ENCODE peak calls at places on chromosomes 16 and 17, in six cellular contexts. Y is PC-3, D is uterus, B is cardiac fibroblast, W is dorsolateral prefrontal cortex, U is ascending aorta. P is an unnamed sample.

GRCh38 chr17:19857640-19858039 is 10.1 kb downstream of the ULK2 start:
- DNase-seq in Y (no peak), D (no peak), B (no peak), W (no peak), U (no peak), P (no peak)

GRCh38 chr17:5516060-5516792 is 29.9 kb downstream of the MIS12 start:
- DNase-seq in Y (peak; percentile 87), D (no peak), B (peak; percentile 98), W (no peak), U (no peak), P (peak; percentile 97)

GRCh38 chr16:4982056-4982867 is 24.1 kb downstream of the SEC14L5 start:
- DNase-seq in Y (no peak), D (no peak), B (no peak), W (no peak), U (no peak), P (no peak)

GRCh38 chr16:8644513-8645140 is 23.1 kb downstream of the METTL22 start:
- DNase-seq in Y (no peak), D (no peak), B (no peak), W (no peak), U (no peak), P (no peak)

GRCh38 chr17:75524971-75525805 is at the start of gene LLGL2:
- DNase-seq in Y (peak; percentile 98), D (peak; percentile 68), B (peak; percentile 14), W (no peak), U (no peak), P (peak; percentile 67)

GRCh38 chr17:58531122-58531521 is 16.7 kb upstream of the MTMR4 start:
- DNase-seq in Y (no peak), D (no peak), B (no peak), W (no peak), U (no peak), P (no peak)

GRCh38 chr16:5509794-5510193 is 412.2 kb upstream of the EEF2KMT start:
- DNase-seq in Y (no peak), D (no peak), B (no peak), W (no peak), U (no peak), P (no peak)

GRCh38 chr17:329794-330420 is 22.7 kb downstream of the RPH3AL start:
- DNase-seq in Y (no peak), D (no peak), B (no peak), W (no peak), U (no peak), P (no peak)

GRCh38 chr17:42682400-42683384 is at the start of gene CNTNAP1:
- DNase-seq in Y (peak; percentile 47), D (peak; percentile 80), B (peak; percentile 81), W (peak; percentile 78), U (peak; percentile 85), P (peak; percentile 90)

GRCh38 chr16:49986351-49987124 is 38.5 kb upstream of the CNEP1R1 start:
- DNase-seq in Y (peak; percentile 3), D (no peak), B (peak; percentile 31), W (no peak), U (no peak), P (peak; percentile 85)

GRCh38 chr17:64599187-64599676 is 62.9 kb downstream of the SMURF2 start:
- DNase-seq in Y (no peak), D (no peak), B (no peak), W (no peak), U (no peak), P (no peak)

GRCh38 chr16:19898924-19899604 is 14.4 kb upstream of the GPRC5B start:
- DNase-seq in Y (peak; percentile 69), D (no peak), B (peak; percentile 72), W (no peak), U (peak; percentile 66), P (peak; percentile 73)

GRCh38 chr17:79837888-79838540 is 1.2 kb downstream of the CBX4 start:
- DNase-seq in Y (no peak), D (no peak), B (no peak), W (no peak), U (no peak), P (peak; percentile 70)

GRCh38 chr17:17524091-17524490 is 27.9 kb upstream of the RASD1 start:
- DNase-seq in Y (no peak), D (no peak), B (no peak), W (no peak), U (no peak), P (no peak)

GRCh38 chr17:37147301-37147812 is 198.6 kb downstream of the AATF start:
- DNase-seq in Y (peak; percentile 68), D (no peak), B (peak; percentile 45), W (no peak), U (no peak), P (peak; percentile 7)

GRCh38 chr16:64225036-64225435 is 896.8 kb downstream of the CDH11 start:
- DNase-seq in Y (no peak), D (no peak), B (no peak), W (no peak), U (no peak), P (no peak)

DNA sequence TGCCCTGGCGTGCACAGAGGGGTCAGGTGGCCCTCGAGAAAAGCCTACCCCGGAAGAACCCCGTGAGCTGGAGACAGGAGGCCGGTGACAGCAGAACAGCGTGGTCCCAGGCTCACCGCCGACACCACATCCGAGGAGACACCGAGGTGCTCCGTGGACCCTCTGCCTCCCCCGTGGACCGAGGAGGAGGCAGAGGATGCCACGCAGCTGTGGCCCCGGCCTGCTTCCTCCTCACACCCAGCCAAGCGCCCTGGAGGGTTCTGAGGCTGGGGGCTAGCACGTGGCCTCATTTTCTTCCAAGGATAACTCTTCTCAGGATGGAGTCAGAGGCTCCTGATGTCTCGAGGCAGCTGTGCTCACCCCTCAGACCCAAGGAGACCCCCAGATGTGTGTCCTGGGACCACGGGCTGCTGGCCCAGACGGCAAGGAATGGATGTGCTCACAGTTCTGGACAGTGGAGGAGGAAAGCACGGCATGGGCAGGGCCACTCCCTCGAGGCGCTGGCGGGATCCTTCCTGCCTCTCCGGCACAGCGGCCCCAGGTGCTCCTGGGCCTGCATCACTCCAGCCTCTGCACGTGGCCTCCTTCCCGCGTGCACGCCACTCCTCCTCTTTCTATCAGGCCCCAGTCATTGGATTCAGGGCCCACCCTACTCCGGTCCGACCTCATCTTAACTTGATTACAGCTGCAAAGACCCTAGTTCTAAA is 4.4 kb upstream of the PVALEF start:
- DNase-seq in Y (no peak), D (no peak), B (no peak), W (no peak), U (no peak), P (no peak)
- H3K4me3 ChIP-seq in Y (no peak overlapping the region), D (no peak overlapping the region), B (no peak overlapping the region), W (no peak overlapping the region), U (peak overlapping the region; percentile 52), P (no peak overlapping the region)

DNA sequence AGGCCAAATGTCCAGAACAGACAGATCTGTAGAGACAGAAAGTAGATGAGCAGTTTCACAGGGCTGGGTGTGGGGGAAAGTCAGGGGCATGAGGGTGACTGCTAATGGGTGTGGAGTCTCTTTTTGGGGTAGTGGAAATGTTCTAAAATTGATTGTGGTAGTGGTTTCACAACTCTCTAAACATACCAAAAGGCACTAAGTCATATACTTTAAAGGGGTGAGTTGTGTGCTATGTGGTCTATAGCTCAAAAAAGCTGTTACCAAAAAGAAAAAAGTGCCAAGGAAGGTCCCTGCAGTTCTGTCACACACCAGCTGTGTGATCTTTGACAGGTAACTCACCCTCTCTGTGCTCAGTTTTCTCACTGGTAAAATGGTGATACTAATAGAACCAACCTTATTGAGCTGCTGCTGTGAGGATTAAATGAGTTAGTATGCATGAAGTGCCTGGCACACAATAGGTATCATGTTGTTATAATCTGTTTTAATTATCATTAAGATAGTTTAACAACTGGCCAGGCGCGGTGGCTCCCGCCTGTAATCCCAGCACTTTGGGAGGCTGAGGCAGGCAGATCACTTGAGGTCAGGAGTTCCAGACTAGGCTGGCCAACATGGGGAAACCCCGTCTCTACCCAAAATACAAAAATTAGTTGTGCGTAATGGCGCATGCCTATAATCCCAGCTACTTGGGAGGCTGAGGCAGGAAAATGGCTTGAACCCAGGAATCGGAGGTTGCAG is 10.3 kb downstream of the ITGAX start:
- DNase-seq in Y (no peak), D (no peak), B (no peak), W (no peak), U (no peak), P (no peak)
- H3K4me3 ChIP-seq in Y (no peak overlapping the region), D (no peak overlapping the region), B (no peak overlapping the region), W (no peak overlapping the region), U (no peak overlapping the region), P (no peak overlapping the region)

GRCh38 chr16:3085868-3086595 is 13.1 kb downstream of the ZSCAN10 start:
- DNase-seq in Y (no peak), D (no peak), B (no peak), W (no peak), U (no peak), P (no peak)

GRCh38 chr16:3086596-3087242 is 12.4 kb downstream of the ZSCAN10 start:
- DNase-seq in Y (no peak), D (no peak), B (no peak), W (no peak), U (no peak), P (no peak)

GRCh38 chr16:3088450-3088849 is 10.6 kb downstream of the ZSCAN10 start:
- DNase-seq in Y (no peak), D (no peak), B (no peak), W (no peak), U (no peak), P (no peak)

GRCh38 chr16:3087836-3088235 is 11.3 kb downstream of the ZSCAN10 start:
- DNase-seq in Y (no peak), D (no peak), B (no peak), W (no peak), U (no peak), P (no peak)

DNA sequence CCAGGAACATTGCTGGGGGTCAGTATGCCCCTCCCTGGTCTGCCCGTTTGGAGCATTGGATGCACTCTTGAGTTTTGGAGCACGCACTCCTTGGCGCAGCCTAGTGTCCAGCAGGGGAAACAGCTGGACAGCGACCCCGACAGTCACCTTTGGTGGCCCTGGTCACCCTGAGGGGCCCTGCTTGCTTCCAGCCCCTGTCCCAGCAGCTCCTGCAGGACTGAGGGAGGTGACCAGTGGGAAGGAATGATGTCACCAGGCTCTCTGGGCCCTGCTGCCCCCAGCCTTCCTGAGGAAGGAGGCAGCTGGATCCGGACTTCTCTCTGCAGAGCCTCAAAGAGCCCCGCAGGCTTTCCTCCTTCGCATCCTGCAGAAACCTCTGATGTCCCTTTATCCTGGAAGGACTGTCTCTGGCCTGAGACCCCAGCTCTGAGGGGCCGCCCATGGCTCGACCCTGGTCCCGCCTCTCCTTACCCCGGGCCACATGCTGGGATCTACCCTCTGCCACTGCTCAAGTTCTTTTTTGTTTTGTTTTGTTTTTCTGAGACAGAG is 11.8 kb downstream of the ZSCAN10 start:
- DNase-seq in Y (no peak), D (no peak), B (no peak), W (no peak), U (no peak), P (no peak)
- H3K4me3 ChIP-seq in Y (no peak overlapping the region), D (peak overlapping the region; percentile 2), B (no peak overlapping the region), W (no peak overlapping the region), U (peak overlapping the region; percentile 41), P (no peak overlapping the region)

DNA sequence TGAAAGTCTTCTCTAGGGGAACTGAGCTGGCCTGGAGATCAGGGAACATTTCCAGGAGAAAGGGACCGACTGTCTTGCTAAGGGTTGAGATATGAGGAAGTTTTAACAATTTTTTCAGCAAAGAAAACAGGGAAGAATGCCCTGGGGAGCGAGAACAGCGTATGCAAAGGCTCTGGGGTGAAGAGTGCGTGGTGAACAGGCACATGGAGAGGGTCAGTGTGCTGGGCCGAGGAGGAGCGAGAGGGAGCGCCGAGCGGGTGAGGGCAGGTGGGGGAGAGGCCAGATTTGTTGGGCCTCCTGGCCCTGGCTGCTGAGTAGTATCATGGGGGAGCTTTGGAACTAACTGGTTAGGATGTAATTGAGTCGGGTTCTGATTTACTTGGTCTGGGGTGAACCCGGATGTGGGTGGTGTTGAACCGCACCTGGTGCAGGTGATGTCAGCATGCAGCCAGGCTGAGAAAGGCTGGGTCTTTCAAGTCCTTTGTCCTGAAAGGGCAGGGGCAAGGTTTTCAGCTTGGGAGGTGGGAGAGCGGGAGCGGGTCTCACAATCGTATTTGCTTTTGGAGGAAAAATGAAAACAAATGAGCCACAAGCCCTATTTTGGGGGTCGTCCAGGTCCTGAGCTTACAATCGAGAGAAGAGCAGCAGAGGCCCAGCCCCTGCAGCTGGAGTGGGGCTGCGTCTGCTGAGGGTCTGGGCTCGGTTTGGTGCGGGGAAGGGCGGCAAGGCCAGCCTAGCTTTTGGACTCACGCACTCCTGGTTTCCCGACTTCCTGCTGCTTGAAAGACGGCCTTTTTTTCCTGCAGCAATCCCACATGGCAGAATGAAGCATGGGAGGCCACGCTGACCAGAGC is 11.1 kb upstream of the WFDC1 start:
- DNase-seq in Y (no peak), D (no peak), B (peak; percentile 16), W (no peak), U (no peak), P (no peak)
- H3K4me3 ChIP-seq in Y (no peak overlapping the region), D (no peak overlapping the region), B (no peak overlapping the region), W (no peak overlapping the region), U (no peak overlapping the region), P (no peak overlapping the region)

P was measured in foreskin fibroblast.